ENCODE peak calls at places on chromosomes 13 and 19, in five cellular contexts. L is tibial nerve, F is fibroblast of lung, A is heart right ventricle, Z is AG04450. H is an unnamed sample.
A peak's percentile ranks its signal among the peaks of the same experiment; 100 is the strongest.

GRCh38 chr19:18014197-18014596 is 6.2 kb downstream of the ARRDC2 start:
- DNase-seq in L (no peak), F (no peak), A (no peak), Z (no peak), H (no peak)

GRCh38 chr13:20760872-20761271 is 12.9 kb downstream of the EEF1AKMT1 start:
- DNase-seq in L (no peak), F (no peak), A (no peak), Z (no peak), H (no peak)

GRCh38 chr19:30174357-30174645 is 197.9 kb upstream of the ZNF536 start:
- DNase-seq in L (no peak), F (no peak), A (no peak), Z (no peak), H (no peak)

GRCh38 chr19:47492137-47492533 is 8.1 kb upstream of the KPTN start:
- DNase-seq in L (no peak), F (no peak), A (no peak), Z (no peak), H (no peak)

GRCh38 chr13:29621401-29621800 is 25.9 kb upstream of the SLC7A1 start:
- DNase-seq in L (no peak), F (no peak), A (no peak), Z (no peak), H (no peak)

GRCh38 chr19:58336216-58336615 is 9.4 kb downstream of the ZSCAN22 start:
- DNase-seq in L (no peak), F (no peak), A (no peak), Z (no peak), H (no peak)

GRCh38 chr13:51158365-51158764 is 47.3 kb upstream of the C13orf42 start:
- DNase-seq in L (no peak), F (no peak), A (no peak), Z (no peak), H (no peak)

GRCh38 chr13:30805603-30806011 is 70.3 kb downstream of the ALOX5AP start:
- DNase-seq in L (no peak), F (no peak), A (no peak), Z (no peak), H (no peak)

GRCh38 chr13:65882810-65883209 is 1347.3 kb downstream of the PCDH9 start:
- DNase-seq in L (no peak), F (no peak), A (no peak), Z (no peak), H (no peak)

GRCh38 chr13:96525715-96526114 is 435.8 kb downstream of the HS6ST3 start:
- DNase-seq in L (no peak), F (no peak), A (no peak), Z (no peak), H (no peak)

GRCh38 chr19:49837009-49837310 is 14.0 kb upstream of the PTOV1 start:
- DNase-seq in L (no peak), F (no peak), A (no peak), Z (no peak), H (no peak)

GRCh38 chr19:50694815-50695145 is 24.8 kb downstream of the SHANK1 start:
- DNase-seq in L (no peak), F (no peak), A (no peak), Z (no peak), H (no peak)

GRCh38 chr19:47756953-47757608 is 11.7 kb downstream of the NOP53 start:
- DNase-seq in L (no peak), F (no peak), A (no peak), Z (no peak), H (no peak)

GRCh38 chr19:39314016-39314728 is 6.5 kb downstream of the LRFN1 start:
- DNase-seq in L (no peak), F (no peak), A (no peak), Z (no peak), H (no peak)

GRCh38 chr19:40802300-40803169 is 3.5 kb downstream of the EGLN2 start:
- DNase-seq in L (peak; percentile 58), F (no peak), A (peak; percentile 84), Z (no peak), H (no peak)

GRCh38 chr13:53200498-53201453 is 172.2 kb downstream of the OLFM4 start:
- DNase-seq in L (no peak), F (peak; percentile 2), A (peak; percentile 13), Z (no peak), H (peak; percentile 40)

GRCh38 chr13:39047560-39047959 is 9.3 kb downstream of the NHLRC3 start:
- DNase-seq in L (no peak), F (no peak), A (no peak), Z (no peak), H (no peak)

GRCh38 chr13:42110410-42111155 is 62.1 kb downstream of the DGKH start:
- DNase-seq in L (no peak), F (peak; percentile 87), A (peak; percentile 34), Z (peak; percentile 54), H (peak; percentile 44)

GRCh38 chr13:58004761-58005160 is 373.2 kb downstream of the PCDH17 start:
- DNase-seq in L (no peak), F (no peak), A (no peak), Z (no peak), H (no peak)

GRCh38 chr13:43874512-43875092 is 4.9 kb downstream of the CCDC122 start:
- DNase-seq in L (no peak), F (peak; percentile 65), A (no peak), Z (no peak), H (no peak)

GRCh38 chr19:10007811-10008211 is 2.5 kb downstream of the COL5A3 start:
- DNase-seq in L (no peak), F (peak; percentile 88), A (peak; percentile 69), Z (no peak), H (no peak)

GRCh38 chr13:23547000-23547590 is 23.1 kb upstream of the TNFRSF19 start:
- DNase-seq in L (peak; percentile 27), F (peak; percentile 45), A (peak; percentile 53), Z (no peak), H (no peak)

GRCh38 chr13:41492432-41493267 is 35.3 kb downstream of the RGCC start:
- DNase-seq in L (no peak), F (no peak), A (no peak), Z (no peak), H (no peak)

GRCh38 chr13:18951412-18951811 is 230.2 kb downstream of the TUBA3C start:
- DNase-seq in L (no peak), F (no peak), A (no peak), Z (no peak), H (peak; percentile 8)

GRCh38 chr13:55244991-55245644 is 1895.6 kb upstream of the PRR20A start:
- DNase-seq in L (no peak), F (peak; percentile 9), A (no peak), Z (no peak), H (no peak)
- TF ChIP-seq CTCF in L (no peak), F (no peak), A (no peak), Z (no peak), H (peak; percentile 52)

GRCh38 chr19:12801466-12802266 is at the start of the genes PRDX2 and THSD8:
- DNase-seq in L (no peak), F (peak; percentile 68), A (peak; percentile 76), Z (no peak), H (peak; percentile 85)
- TF ChIP-seq CTCF in L (peak; percentile 8), F (peak; percentile 3), A (no peak), Z (no peak), H (no peak)

GRCh38 chr19:1070576-1070930 is 3.6 kb downstream of the ARHGAP45 start:
- DNase-seq in L (no peak), F (no peak), A (no peak), Z (no peak), H (no peak)
- TF ChIP-seq CTCF in L (no peak), F (peak; percentile 21), A (no peak), Z (peak; percentile 26), H (no peak)

DNA sequence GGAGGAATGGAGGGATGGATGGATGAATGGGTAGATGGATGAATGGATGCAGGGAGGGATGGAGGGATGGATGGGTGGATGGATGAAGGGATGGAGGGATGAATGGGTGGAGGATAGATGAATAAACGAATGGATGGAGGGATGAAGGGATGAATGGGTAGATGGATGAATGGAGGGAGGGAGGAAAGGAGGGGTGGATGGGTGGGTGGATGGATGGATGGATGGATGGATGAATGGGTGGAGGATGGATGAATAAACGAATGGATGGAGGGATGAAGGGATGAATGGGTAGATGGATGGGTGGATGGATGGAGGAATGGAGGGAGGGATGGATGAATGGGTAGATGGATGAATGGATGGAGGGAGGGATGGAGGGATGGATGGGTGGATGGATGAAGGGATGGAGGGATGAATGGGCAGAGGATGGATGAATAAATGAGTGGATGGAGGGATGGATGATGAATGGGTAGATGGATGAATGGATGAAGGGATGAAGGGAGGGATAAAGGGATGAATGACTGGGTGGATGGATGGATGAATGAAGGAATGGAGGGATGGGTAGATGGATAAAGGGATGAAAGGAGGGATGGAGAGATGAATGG is 33.0 kb upstream of the TPM4 start:
- DNase-seq in L (no peak), F (no peak), A (no peak), Z (no peak), H (no peak)
- TF ChIP-seq CTCF in L (no peak), F (no peak), A (no peak), Z (no peak), H (no peak)

H was measured in GM13977.